ENCODE peak calls at places on chromosomes 4 and X, in six cellular contexts. T, M, J, Q, W and A are unnamed samples. For H4K20me1, the result is how much of the 10 kb centered on the place peaks cover.

GRCh38 chrX:48927736-48928382 is 9.0 kb upstream of the PIM2 start:
- DNase-seq in Q (no peak), M (no peak), J (peak), T (no peak), W (no peak), A (no peak)

GRCh38 chr4:84258905-84259830 is 239.9 kb downstream of the NKX6-1 start:
- DNase-seq in W (peak), Q (peak), T (peak), M (peak), J (peak), A (peak)

GRCh38 chr4:112832493-112832892 is 195.6 kb downstream of the LARP7 start:
- DNase-seq in M (no peak), W (no peak), T (no peak), J (no peak), Q (no peak), A (no peak)

GRCh38 chr4:14888790-14889189 is 113.5 kb upstream of the CPEB2 start:
- DNase-seq in M (no peak), Q (peak), J (no peak), T (peak), W (peak), A (no peak)

GRCh38 chr4:23782778-23783455 is 106.9 kb downstream of the PPARGC1A start:
- DNase-seq in M (peak), J (no peak), W (no peak), Q (peak), T (no peak), A (no peak)

GRCh38 chr4:24912252-24913098 is at the start of gene CCDC149:
- DNase-seq in M (peak), Q (peak), J (peak), T (peak), W (peak), A (no peak)

GRCh38 chr4:184446132-184446531 is 28.2 kb downstream of the IRF2 start:
- DNase-seq in T (no peak), J (no peak), Q (no peak), W (no peak), M (no peak), A (no peak)

GRCh38 chr4:73045894-73046293 is 23.6 kb downstream of the COX18 start:
- DNase-seq in W (no peak), T (no peak), Q (no peak), M (no peak), J (no peak), A (no peak)

GRCh38 chrX:119693996-119694451 is 1.1 kb upstream of the SEPTIN6 start:
- DNase-seq in W (no peak), T (no peak), Q (no peak), M (no peak), J (peak), A (no peak)

GRCh38 chr4:14920237-14920636 is 82.0 kb upstream of the CPEB2 start:
- DNase-seq in W (no peak), J (no peak), M (no peak), Q (no peak), T (no peak), A (no peak)

GRCh38 chr4:58163172-58163571 is 1053.0 kb upstream of the IGFBP7 start:
- DNase-seq in J (peak), W (no peak), T (no peak), Q (no peak), M (no peak), A (no peak)

GRCh38 chr4:110411599-110412011 is 64.3 kb upstream of the ENPEP start:
- DNase-seq in J (peak), T (no peak), M (no peak), Q (no peak), W (no peak), A (no peak)

GRCh38 chr4:53014881-53015280 is 152.8 kb downstream of the RASL11B start:
- DNase-seq in J (no peak), W (no peak), T (peak), Q (no peak), M (no peak), A (no peak)

GRCh38 chr4:159070742-159071141 is 32.1 kb upstream of the RAPGEF2 start:
- DNase-seq in J (no peak), W (peak), T (peak), M (no peak), Q (peak), A (no peak)

GRCh38 chrX:72269671-72270251 is 7.3 kb downstream of the RPS4X start:
- DNase-seq in J (no peak), M (no peak), Q (peak), W (peak), T (peak), A (no peak)
- H4K20me1 ChIP-seq in J (under half), M (under half), Q (under half), W (under half), T (under half), A (under half)

DNA sequence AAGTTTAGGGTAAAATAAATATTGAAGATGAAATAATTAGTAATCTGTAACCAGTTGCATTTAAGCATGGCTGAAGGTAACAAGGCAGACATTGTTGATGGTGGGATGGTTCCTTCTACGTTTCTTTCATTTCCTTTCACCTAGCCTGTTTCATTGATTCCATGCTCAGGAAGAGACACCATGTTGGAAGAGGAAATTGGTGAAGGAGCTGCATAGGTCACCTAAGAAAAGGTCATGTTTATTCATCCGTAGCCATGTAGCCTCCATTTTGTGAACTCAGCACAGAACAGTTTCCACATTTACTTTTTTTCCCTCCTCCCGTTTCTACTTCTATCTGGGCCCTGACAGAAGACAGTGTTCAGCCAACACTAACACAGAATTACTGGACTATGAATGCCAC is 3.8 kb downstream of the ADH1B start:
- DNase-seq in W (no peak), Q (no peak), M (no peak), T (no peak), J (no peak), A (no peak)
- H3K4me3 ChIP-seq in W (no peak), Q (no peak), M (no peak), T (no peak), J (no peak), A (no peak)

GRCh38 chr4:4534515-4535145 is 7.2 kb downstream of the STX18 start:
- DNase-seq in M (no peak), Q (no peak), T (no peak), W (no peak), J (no peak), A (no peak)

GRCh38 chr4:4532371-4532770 is 9.5 kb downstream of the STX18 start:
- DNase-seq in J (no peak), M (no peak), Q (no peak), W (no peak), T (no peak), A (no peak)

GRCh38 chr4:4533461-4534169 is 8.2 kb downstream of the STX18 start:
- DNase-seq in T (no peak), M (no peak), J (no peak), W (no peak), Q (no peak), A (no peak)

GRCh38 chr4:4541040-4541631 is 712 bp downstream of the STX18 start:
- DNase-seq in T (peak), M (peak), J (no peak), Q (peak), W (peak), A (peak)

DNA sequence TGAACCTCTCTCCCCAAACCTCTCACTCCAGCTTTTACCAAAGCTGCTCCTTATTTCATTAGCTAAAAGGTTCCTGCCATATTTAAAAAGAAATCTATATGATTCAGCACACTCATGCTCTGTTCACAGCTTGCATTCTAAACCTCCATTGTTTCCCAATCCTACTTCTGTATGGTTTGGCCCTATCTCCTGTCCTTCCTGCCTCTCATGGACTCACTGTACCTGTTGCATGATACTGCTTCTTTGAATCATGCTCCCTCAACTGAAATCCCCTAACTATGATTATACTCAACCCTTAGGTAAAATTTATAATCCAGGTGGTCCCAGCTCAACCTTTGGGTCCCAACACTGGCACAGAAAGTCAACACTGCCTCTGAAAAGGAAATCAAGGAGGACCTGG is 6.3 kb downstream of the STX18 start:
- DNase-seq in W (no peak), Q (no peak), M (no peak), T (no peak), J (no peak), A (no peak)
- H4K20me1 ChIP-seq in W (under half), Q (under half), M (under half), T (under half), J (under half), A (under half)

DNA sequence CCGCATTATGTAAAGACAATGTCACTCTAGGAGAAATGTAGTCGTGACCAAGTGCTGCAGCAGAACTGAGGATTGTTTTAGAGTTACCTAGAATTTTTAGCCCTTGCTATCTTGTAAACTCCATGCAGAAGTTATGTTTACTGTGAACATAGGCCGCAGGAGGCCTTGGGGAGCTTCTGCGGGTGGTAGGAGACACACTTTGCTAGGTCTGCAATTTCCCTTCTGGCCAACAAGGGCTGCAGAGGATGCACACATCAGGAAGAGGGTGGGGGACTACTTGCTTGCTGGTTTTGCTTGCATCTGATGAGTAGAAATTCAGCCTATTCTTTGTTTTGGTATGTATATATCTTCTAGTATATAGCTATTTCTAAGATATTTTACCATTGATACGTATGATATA is 23.1 kb downstream of the BANK1 start:
- DNase-seq in J (no peak), T (no peak), Q (no peak), W (no peak), M (no peak), A (peak)
- H3K4me3 ChIP-seq in J (no peak), T (no peak), Q (no peak), W (no peak), M (no peak), A (peak)

DNA sequence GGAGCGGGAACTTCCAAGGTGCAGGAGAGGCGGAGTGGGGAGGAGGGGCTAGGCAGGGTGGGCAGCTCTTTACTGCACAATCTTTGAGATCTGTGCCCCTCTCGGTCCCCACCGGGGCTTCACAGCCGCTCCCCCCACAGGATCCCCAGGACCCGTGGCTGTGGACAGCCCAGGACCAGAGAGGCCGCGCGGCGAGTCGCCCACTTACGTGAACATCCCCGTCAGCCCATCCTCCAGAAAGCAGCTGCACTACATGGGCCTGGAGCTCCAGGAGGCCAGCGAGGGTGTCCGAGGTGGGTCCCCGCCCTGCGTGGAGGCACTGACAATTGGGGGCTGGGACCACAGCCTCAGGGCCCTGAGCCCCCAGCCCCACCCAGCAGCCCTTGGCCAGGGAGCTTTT is 32.1 kb downstream of the LRPAP1 start:
- DNase-seq in J (no peak), M (no peak), T (no peak), W (no peak), Q (no peak), A (no peak)
- H4K20me1 ChIP-seq in J (half or more), M (under half), T (under half), W (under half), Q (under half), A (under half)

GRCh38 chr4:37977471-37978452 is 17.6 kb downstream of the PTTG2 start:
- DNase-seq in W (peak), Q (peak), J (peak), M (peak), T (peak), A (peak)

GRCh38 chr4:37976513-37976912 is 16.3 kb downstream of the PTTG2 start:
- DNase-seq in M (peak), Q (peak), J (no peak), W (peak), T (peak), A (no peak)

GRCh38 chr4:37981425-37981824 is 21.2 kb downstream of the PTTG2 start:
- DNase-seq in Q (no peak), J (no peak), W (no peak), T (no peak), M (no peak), A (no peak)

GRCh38 chr4:37976991-37977470 is 16.8 kb downstream of the PTTG2 start:
- DNase-seq in M (peak), T (peak), J (peak), Q (peak), W (peak), A (peak)

DNA sequence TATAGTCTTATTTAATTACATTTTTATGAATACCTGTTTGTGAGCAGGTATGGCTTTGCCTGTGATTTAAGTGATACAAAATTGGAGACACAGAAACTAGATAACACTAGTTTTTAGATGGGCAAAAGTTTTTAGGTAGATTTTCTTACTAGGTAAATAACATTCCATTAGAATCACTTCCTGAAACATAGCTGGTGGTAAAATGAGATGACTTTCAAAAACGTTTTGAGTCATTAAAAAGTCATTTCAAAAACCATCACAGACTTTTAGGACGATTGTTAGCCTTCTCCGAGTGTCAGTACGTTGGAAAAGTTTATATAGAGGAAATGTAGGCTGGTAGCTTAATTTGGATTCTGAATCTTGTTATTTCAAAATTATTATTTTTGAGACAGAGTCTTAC is 18.3 kb downstream of the PTTG2 start:
- DNase-seq in W (no peak), J (no peak), T (no peak), M (no peak), Q (no peak), A (no peak)
- H3K4me3 ChIP-seq in W (peak), J (peak), T (peak), M (peak), Q (peak), A (peak)

DNA sequence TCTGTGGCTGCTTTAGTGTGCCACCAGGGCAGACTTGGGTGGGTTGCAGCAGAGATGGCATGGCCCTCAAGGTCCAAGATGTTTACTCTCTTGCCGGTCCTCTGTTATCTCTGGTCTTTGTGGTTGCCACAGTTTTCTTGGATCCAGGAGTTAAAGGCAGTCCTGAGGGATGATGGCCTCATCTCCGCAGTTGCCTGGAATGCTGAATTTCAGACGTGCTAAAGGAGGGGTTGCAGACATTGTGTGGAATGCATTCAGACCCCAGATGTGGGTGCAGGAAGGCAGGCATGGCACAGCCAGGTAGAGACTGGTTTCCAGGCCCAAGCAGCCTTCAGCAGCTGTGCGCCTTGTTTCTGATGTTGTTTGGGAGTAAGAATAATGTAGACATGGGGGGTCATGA is 64.4 kb downstream of the TBL1X start:
- DNase-seq in Q (no peak), T (no peak), W (no peak), M (no peak), J (no peak), A (no peak)
- H4K20me1 ChIP-seq in Q (under half), T (under half), W (under half), M (under half), J (under half), A (under half)

GRCh38 chrX:153844509-153845082 is 14.3 kb upstream of the PDZD4 start:
- DNase-seq in W (no peak), Q (no peak), J (peak), T (no peak), M (no peak), A (no peak)
- H3K4me3 ChIP-seq in W (no peak), Q (no peak), J (no peak), T (no peak), M (no peak), A (no peak)

GRCh38 chr4:153577053-153577452 is 107.0 kb upstream of the TLR2 start:
- DNase-seq in W (no peak), J (no peak), T (no peak), M (no peak), Q (no peak), A (peak)
- H4K20me1 ChIP-seq in W (under half), J (under half), T (under half), M (under half), Q (under half), A (under half)